ENCODE peak calls at places on chromosomes 16 and 17, in five cellular contexts. F is AG09309, Z is neural progenitor cell, U is transverse colon, R is body of pancreas. N is an unnamed sample.

GRCh38 chr17:15883617-15884111 is 61.3 kb upstream of the ADORA2B start:
- DNase-seq in F (peak), U (no peak), R (no peak), Z (no peak), N (no peak)

GRCh38 chr17:28519236-28519635 is 13.1 kb downstream of the FOXN1 start:
- DNase-seq in U (peak), Z (no peak), F (no peak), R (no peak), N (no peak)

GRCh38 chr17:43917348-43918025 is 10.2 kb upstream of the MPP2 start:
- DNase-seq in R (peak), U (peak), Z (peak), F (no peak), N (no peak)

GRCh38 chr16:77736879-77737278 is 14.6 kb downstream of the NUDT7 start:
- DNase-seq in F (no peak), Z (no peak), R (no peak), U (no peak), N (no peak)

GRCh38 chr16:68116256-68116853 is 31.2 kb downstream of the NFATC3 start:
- DNase-seq in Z (no peak), R (no peak), U (no peak), F (peak), N (no peak)

GRCh38 chr16:57264381-57264780 is 19.3 kb downstream of the ARL2BP start:
- DNase-seq in R (no peak), Z (no peak), F (no peak), U (no peak), N (no peak)

GRCh38 chr16:82631701-82632685 is 5.2 kb downstream of the CDH13 start:
- DNase-seq in Z (peak), U (no peak), R (no peak), F (no peak), N (no peak)

GRCh38 chr17:75152971-75153853 is 1.1 kb downstream of the JPT1 start:
- DNase-seq in F (no peak), U (peak), R (peak), Z (peak), N (peak)

GRCh38 chr17:27424941-27425340 is 31.3 kb upstream of the KSR1 start:
- DNase-seq in F (no peak), Z (no peak), R (no peak), U (no peak), N (no peak)

GRCh38 chr17:39787743-39788484 is 50.2 kb downstream of the GRB7 start:
- DNase-seq in R (no peak), Z (no peak), F (no peak), U (no peak), N (no peak)

GRCh38 chr16:26826500-26826899 is 240.2 kb upstream of the C16orf82 start:
- DNase-seq in F (no peak), Z (no peak), R (no peak), U (no peak), N (no peak)

GRCh38 chr16:47664653-47665325 is 203.7 kb downstream of the PHKB start:
- DNase-seq in F (no peak), U (peak), Z (no peak), R (peak), N (no peak)

GRCh38 chr17:31392002-31392855 is 754 bp downstream of the RAB11FIP4 start:
- DNase-seq in U (no peak), R (no peak), F (no peak), Z (peak), N (no peak)

GRCh38 chr17:21513012-21513570 is 136.9 kb downstream of the KCNJ12 start:
- DNase-seq in Z (peak), U (peak), F (peak), R (peak), N (peak)

GRCh38 chr17:7404737-7405412 is 978 bp upstream of the TMEM256 start:
- DNase-seq in F (no peak), R (peak), U (no peak), Z (peak), N (peak)

GRCh38 chr17:68686108-68686988 is 85.2 kb upstream of the FAM20A start:
- DNase-seq in Z (no peak), F (no peak), R (no peak), U (no peak), N (no peak)

GRCh38 chr17:41563607-41564006 is 8.3 kb downstream of the KRT9 start:
- DNase-seq in Z (no peak), F (no peak), U (no peak), R (no peak), N (no peak)

GRCh38 chr16:49274936-49275730 is 6.5 kb downstream of the CBLN1 start:
- DNase-seq in R (no peak), U (no peak), F (no peak), Z (peak), N (no peak)

GRCh38 chr17:65547253-65547670 is 14.2 kb downstream of the AXIN2 start:
- DNase-seq in R (peak), Z (no peak), F (no peak), U (peak), N (no peak)

GRCh38 chr17:7843536-7844291 is 9.7 kb downstream of the KDM6B start:
- DNase-seq in F (no peak), U (peak), Z (peak), R (peak), N (peak)

GRCh38 chr16:31325171-31325570 is 29.8 kb upstream of the ITGAX start:
- DNase-seq in R (no peak), F (no peak), Z (no peak), U (no peak), N (no peak)

GRCh38 chr16:22970191-22970845 is 156.4 kb downstream of the HS3ST2 start:
- DNase-seq in R (no peak), F (no peak), U (no peak), Z (peak), N (no peak)

GRCh38 chr16:49468611-49469322 is 95.2 kb downstream of the C16orf78 start:
- DNase-seq in F (no peak), Z (no peak), R (no peak), U (no peak), N (no peak)

GRCh38 chr17:38871992-38872605 is 2.2 kb downstream of the LASP1 start:
- DNase-seq in U (no peak), R (no peak), Z (no peak), F (no peak), N (no peak)

GRCh38 chr17:40022497-40022896 is 7.3 kb downstream of the CSF3 start:
- DNase-seq in Z (no peak), F (no peak), U (no peak), R (no peak), N (no peak)

DNA sequence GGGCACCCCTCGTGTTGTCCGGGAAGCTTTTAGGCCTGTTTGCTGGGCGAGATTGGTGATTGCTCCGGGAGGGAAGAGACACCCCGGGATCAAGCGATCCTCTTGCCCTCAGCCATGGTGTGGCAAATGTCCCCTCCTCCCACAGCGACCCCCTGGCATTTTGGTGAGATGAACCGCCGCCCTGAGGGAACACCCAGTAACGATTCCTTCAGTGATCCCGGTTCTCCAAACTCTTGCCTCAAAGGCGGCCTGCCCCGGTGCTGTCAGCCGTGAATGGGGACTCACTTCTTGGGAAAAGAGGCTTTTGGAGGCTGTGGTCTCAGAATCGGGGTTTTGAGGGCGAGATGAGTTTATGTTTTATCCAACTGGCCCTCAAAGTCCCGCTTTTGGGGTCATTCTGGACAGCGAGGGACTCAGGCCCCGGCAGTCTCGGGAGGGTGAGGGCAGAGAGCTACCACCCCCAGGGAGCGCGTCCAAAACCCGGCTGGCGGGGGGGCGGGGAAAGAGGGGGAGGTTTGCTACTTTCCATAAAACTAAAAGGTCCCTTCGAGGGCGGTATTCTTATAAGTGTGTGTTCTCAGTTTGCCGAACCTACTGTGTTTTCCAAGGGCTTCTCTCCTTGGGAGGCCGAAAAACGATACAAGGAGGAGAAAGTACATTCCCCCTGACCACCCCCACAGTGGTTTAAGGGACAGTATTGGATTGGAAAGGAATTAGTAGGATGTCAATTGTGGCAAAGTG is 232.7 kb downstream of the MRTFB start:
- DNase-seq in Z (peak), F (no peak), R (peak), U (peak), N (peak)
- H3K4me3 ChIP-seq in Z (peak), F (peak), R (no peak), U (peak), N (peak)

GRCh38 chr16:3816326-3816725 is 64.2 kb downstream of the CREBBP start:
- DNase-seq in U (no peak), R (no peak), Z (peak), F (no peak), N (no peak)

GRCh38 chr16:3822366-3823045 is 58.0 kb downstream of the CREBBP start:
- DNase-seq in U (no peak), F (peak), R (no peak), Z (no peak), N (no peak)

GRCh38 chr16:3819175-3819527 is 61.4 kb downstream of the CREBBP start:
- DNase-seq in R (no peak), U (no peak), F (no peak), Z (no peak), N (no peak)

GRCh38 chr16:3823427-3823826 is 57.1 kb downstream of the CREBBP start:
- DNase-seq in R (no peak), Z (no peak), U (no peak), F (no peak), N (no peak)

DNA sequence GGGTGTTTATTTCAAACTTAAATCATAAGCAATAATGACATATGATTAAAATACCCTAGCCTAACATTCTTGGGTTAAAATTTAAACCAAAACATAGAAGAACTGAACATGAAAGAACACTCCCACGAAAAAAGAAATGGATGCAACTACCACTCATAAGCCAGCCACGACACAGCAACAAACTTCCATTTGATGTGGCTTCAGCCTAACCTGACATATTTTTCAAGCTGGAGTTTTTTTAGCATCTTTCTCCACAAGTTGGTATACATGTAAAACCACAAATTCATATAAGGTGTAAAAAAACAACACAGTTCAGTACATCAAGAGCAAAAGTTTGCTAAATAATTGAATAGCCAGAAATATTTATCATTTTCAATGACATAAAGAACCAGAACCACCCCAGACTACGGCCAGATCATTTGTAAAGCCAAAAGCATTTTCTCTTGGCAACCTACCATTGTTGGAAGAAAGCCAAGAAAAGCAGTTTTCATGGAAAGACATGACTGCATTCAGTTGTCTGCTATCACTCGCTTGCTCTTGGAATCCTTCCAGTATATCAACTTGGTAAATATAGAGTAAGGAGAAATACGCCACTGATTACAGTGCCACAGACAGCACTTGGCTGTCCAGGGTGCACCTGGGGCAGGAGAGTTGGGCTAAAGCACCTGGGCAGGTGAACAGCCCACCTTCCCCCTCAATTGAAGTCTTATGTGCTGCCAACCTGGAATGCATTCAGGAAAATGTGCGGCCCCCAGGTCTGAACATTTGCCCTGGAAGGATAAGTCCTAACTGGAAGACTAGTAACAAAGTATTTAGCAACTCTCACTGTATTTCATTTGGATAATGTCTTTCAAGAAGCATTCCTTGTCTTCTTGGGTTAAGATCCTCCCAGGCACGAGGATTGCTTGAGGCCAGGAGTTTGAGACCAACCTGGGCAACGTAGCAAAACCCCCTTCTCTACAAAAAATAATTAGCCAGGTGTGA is 60.5 kb downstream of the CREBBP start:
- DNase-seq in R (peak), U (peak), F (peak), Z (no peak), N (no peak)
- H3K4me3 ChIP-seq in R (no peak), U (no peak), F (no peak), Z (no peak), N (no peak)

GRCh38 chr16:73071131-73071940 is 23.4 kb upstream of the ZFHX3 start:
- DNase-seq in Z (peak), U (peak), F (no peak), R (peak), N (peak)
- H3K4me3 ChIP-seq in Z (peak), U (peak), F (no peak), R (no peak), N (no peak)

DNA sequence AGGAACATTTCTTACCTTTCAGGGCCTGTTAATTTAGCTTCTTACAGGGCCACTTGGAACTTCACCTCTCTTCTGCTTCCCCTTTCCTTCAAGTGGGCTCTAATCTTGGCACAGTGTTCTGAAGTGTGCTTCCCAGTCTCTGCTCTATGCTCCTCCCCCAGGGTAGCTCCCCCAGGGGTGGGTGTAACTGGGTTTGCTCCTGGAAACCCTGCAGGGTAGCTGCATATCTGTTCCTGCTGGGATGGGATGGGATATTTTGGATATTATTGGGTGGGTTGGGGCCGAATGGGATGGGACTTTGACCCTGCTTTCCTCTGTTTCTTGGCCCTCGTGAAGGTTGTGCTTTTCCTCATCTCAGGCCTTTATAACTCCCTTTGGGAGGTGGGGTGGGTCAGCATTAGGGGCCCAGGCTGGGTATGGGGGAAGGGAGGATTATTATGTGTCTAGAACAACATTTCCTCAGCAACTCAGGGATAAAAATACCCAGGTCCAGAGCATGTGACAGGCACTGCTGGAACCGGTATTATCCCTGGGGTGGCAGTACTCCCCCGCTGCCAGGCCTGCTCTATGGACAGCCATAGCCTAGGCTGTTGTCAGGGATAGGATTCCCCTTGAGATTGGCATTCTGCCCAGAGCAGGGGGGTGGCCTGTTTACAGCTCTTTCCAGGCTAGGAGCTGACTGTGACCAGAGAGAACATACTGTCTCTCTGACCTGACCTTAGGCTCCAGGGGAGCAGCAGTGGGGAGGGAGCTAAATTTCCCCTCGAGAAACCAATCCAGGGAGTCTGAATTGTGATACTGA is 5.0 kb downstream of the NFE2L1 start:
- DNase-seq in R (peak), F (no peak), Z (no peak), U (peak), N (peak)
- H3K4me3 ChIP-seq in R (no peak), F (peak), Z (no peak), U (peak), N (no peak)

GRCh38 chr17:49630113-49630900 is 47.6 kb downstream of the SPOP start:
- DNase-seq in Z (no peak), F (no peak), U (no peak), R (no peak), N (no peak)
- H3K4me3 ChIP-seq in Z (no peak), F (no peak), U (no peak), R (no peak), N (no peak)